ENCODE peak calls at places on chromosomes 4 and X, in nine cellular contexts. F is GM12878, G is suprapubic skin, U is HCT116, I is transverse colon, V is breast epithelium, K is sigmoid colon, Q is upper lobe of left lung, O is endothelial cell of umbilical vein. E is an unnamed sample. For H3K4me1, the result is how much of the 10 kb centered on the place peaks cover.

GRCh38 chr4:187608001-187608421 is 387.6 kb upstream of the ZFP42 start:
- DNase-seq in F (no peak), G (no peak), U (no peak), I (no peak), V (no peak), K (no peak), Q (no peak), O (peak), E (no peak)

GRCh38 chrX:132425744-132426318 is 63.0 kb downstream of the MBNL3 start:
- DNase-seq in F (no peak), G (no peak), U (no peak), I (no peak), V (no peak), K (no peak), Q (no peak), O (no peak), E (no peak)

GRCh38 chrX:47191331-47191730 is 2.3 kb upstream of the UBA1 start:
- DNase-seq in F (no peak), G (no peak), U (peak), I (peak), V (no peak), K (no peak), Q (peak), O (peak), E (no peak)

GRCh38 chr4:153374471-153374870 is 30.0 kb downstream of the MND1 start:
- DNase-seq in F (no peak), G (no peak), U (no peak), I (no peak), V (no peak), K (no peak), Q (no peak), O (no peak), E (no peak)

GRCh38 chrX:103211012-103211715 is 3.7 kb upstream of the BEX4 start:
- DNase-seq in F (no peak), G (no peak), U (peak), I (peak), V (no peak), K (peak), Q (peak), O (peak), E (peak)

GRCh38 chrX:16144420-16144819 is 21.1 kb downstream of the GRPR start:
- DNase-seq in F (no peak), G (no peak), U (no peak), I (no peak), V (no peak), K (no peak), Q (no peak), O (no peak), E (no peak)

GRCh38 chr4:169203891-169204290 is 66.9 kb downstream of the SH3RF1 start:
- DNase-seq in F (no peak), G (no peak), U (no peak), I (no peak), V (no peak), K (no peak), Q (no peak), O (no peak), E (no peak)

GRCh38 chrX:32741910-32742309 is 469.4 kb downstream of the DMD start:
- DNase-seq in F (no peak), G (no peak), U (no peak), I (no peak), V (no peak), K (no peak), Q (no peak), O (no peak), E (no peak)

GRCh38 chrX:38654302-38654701 is 93.0 kb downstream of the TSPAN7 start:
- DNase-seq in F (no peak), G (no peak), U (peak), I (no peak), V (no peak), K (no peak), Q (no peak), O (peak), E (no peak)

GRCh38 chrX:63350551-63350950 is 581 bp downstream of the SPIN4 start:
- DNase-seq in F (peak), G (no peak), U (no peak), I (peak), V (no peak), K (no peak), Q (peak), O (peak), E (peak)

GRCh38 chrX:134186362-134187121 is 50.4 kb upstream of the CCDC160 start:
- DNase-seq in F (peak), G (no peak), U (no peak), I (peak), V (no peak), K (no peak), Q (no peak), O (no peak), E (no peak)

GRCh38 chr4:82450966-82451755 is 20.8 kb downstream of the ENOPH1 start:
- DNase-seq in F (no peak), G (no peak), U (no peak), I (no peak), V (no peak), K (no peak), Q (no peak), O (no peak), E (no peak)

GRCh38 chr4:172018358-172018757 is 205.2 kb downstream of the GALNTL6 start:
- DNase-seq in F (no peak), G (no peak), U (no peak), I (no peak), V (no peak), K (no peak), Q (no peak), O (no peak), E (no peak)

GRCh38 chrX:119502727-119503483 is 34.7 kb downstream of the SLC25A5 start:
- DNase-seq in F (no peak), G (peak), U (no peak), I (peak), V (peak), K (peak), Q (peak), O (peak), E (peak)

GRCh38 chr4:54784188-54784671 is 126.5 kb downstream of the KIT start:
- DNase-seq in F (no peak), G (peak), U (no peak), I (peak), V (peak), K (peak), Q (peak), O (no peak), E (peak)

DNA sequence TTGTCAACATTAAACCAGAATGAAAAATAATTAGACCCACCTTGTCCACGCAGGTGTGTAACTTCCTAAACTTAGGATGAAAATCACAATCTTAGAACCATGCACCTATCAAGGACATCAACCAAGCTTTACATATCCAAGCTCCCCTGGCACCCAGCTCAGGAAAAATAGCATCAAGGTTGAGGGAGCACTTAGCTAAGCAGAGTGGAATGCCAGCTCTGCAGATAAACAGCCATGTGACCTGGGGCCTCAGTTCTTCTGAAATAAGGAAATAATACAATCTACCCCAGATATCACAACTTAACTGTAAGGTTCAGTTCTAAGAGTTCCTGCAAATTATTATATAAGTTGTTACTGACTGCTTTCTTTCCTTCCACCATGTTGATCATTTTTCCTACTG is 64.7 kb downstream of the DHX15 start:
- DNase-seq in F (no peak), G (no peak), U (no peak), I (no peak), V (no peak), K (no peak), Q (no peak), O (peak), E (no peak)
- H3K4me1 ChIP-seq in F (under half), G (under half), U (under half), I (under half), V (under half), K (under half), Q (under half), O (under half), E (under half)

GRCh38 chr4:77862478-77863216 is at the start of gene MRPL1:
- DNase-seq in F (peak), G (peak), U (peak), I (peak), V (peak), K (peak), Q (peak), O (peak), E (peak)
- TF ChIP-seq POLR2A in F (peak), G (peak), U (peak), I (peak), V (peak), K (peak), Q (no peak), O (peak), E (peak)

DNA sequence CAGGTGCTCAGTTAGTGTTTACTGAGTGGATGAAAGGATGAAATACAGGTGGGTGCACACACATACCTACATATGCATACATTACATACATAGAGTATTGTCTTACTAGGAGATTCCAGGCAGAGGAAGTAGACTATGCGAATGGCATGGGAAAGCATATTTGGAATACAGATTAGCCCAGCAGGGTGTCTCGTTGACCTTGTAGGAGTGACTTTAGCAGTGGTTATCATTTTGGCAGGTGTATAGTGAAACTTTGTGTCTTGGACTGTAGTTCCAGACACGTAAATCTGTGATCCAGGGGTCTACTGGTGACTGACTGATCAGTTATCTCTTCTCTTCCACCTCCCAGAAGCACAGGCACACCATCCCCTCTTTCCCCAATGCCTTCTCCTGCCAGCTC is 86.3 kb downstream of the KLHL8 start:
- DNase-seq in F (no peak), G (no peak), U (no peak), I (no peak), V (no peak), K (no peak), Q (no peak), O (no peak), E (no peak)
- TF ChIP-seq POLR2AphosphoS5 in F (no peak), G (no peak), U (no peak), I (no peak), V (no peak), K (no peak), Q (no peak), O (no peak), E (no peak)

GRCh38 chr4:94446386-94446785 is 5.4 kb upstream of the PDLIM5 start:
- DNase-seq in F (no peak), G (no peak), U (no peak), I (no peak), V (no peak), K (no peak), Q (no peak), O (no peak), E (no peak)
- H3K4me1 ChIP-seq in F (under half), G (under half), U (under half), I (under half), V (under half), K (under half), Q (under half), O (under half), E (under half)

DNA sequence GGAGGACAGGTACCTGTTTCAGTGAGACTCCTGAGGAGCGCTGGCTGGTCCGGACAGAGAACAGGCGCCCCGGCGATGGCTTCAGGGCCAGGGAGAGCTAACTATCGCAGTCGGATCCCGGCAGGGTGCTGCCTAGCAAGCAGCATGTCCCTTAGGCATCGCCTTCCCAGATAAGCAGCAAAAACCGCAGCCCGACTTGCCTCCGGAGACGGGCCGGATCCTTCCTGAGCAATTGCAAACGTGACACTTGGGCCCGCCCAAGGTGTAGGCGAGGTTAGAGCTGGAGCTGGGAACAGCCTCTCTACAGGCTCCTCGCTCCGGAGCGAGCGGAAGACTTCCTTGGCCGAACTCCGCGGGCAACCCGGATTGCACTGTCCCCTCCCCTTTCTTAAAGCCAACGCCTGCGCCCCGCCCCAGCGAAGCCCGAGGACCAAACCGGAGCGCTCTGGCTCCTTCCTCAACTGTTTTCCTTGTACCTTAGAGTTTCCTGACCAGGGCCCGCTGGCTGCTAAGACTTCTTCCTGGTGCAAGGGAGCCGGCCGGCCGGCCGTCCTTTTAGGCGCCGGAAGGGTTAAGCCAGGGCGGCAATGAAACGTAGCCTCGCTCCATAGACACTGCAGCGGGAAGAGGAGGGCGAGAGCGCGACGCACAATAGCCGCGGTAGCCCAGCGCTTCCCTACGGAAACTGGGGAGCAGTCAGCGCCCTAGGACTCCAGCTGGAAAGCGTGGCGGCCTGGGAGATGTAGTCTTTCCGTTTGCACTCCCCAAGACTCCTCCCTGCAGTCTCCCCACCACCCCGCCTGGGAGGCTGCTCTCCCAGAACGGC is at the start of gene OPHN1:
- DNase-seq in F (no peak), G (peak), U (peak), I (peak), V (peak), K (peak), Q (peak), O (peak), E (peak)
- TF ChIP-seq POLR2A in F (no peak), G (no peak), U (no peak), I (peak), V (no peak), K (peak), Q (no peak), O (peak), E (peak)

GRCh38 chr4:159267940-159268327 is 165.1 kb downstream of the RAPGEF2 start:
- DNase-seq in F (no peak), G (no peak), U (no peak), I (no peak), V (no peak), K (no peak), Q (no peak), O (no peak), E (no peak)

GRCh38 chr4:159267023-159267939 is 164.4 kb downstream of the RAPGEF2 start:
- DNase-seq in F (no peak), G (no peak), U (no peak), I (no peak), V (no peak), K (no peak), Q (no peak), O (peak), E (no peak)

GRCh38 chr4:159268607-159269006 is 165.7 kb downstream of the RAPGEF2 start:
- DNase-seq in F (no peak), G (no peak), U (no peak), I (no peak), V (no peak), K (no peak), Q (no peak), O (no peak), E (no peak)

GRCh38 chr4:159269956-159270355 is 167.1 kb downstream of the RAPGEF2 start:
- DNase-seq in F (no peak), G (no peak), U (no peak), I (no peak), V (no peak), K (no peak), Q (no peak), O (no peak), E (peak)

GRCh38 chr4:159269143-159269542 is 166.3 kb downstream of the RAPGEF2 start:
- DNase-seq in F (no peak), G (no peak), U (no peak), I (no peak), V (no peak), K (no peak), Q (no peak), O (no peak), E (no peak)
- TF ChIP-seq POLR2AphosphoS5 in F (no peak), G (no peak), U (no peak), I (no peak), V (no peak), K (no peak), Q (no peak), O (no peak), E (no peak)

DNA sequence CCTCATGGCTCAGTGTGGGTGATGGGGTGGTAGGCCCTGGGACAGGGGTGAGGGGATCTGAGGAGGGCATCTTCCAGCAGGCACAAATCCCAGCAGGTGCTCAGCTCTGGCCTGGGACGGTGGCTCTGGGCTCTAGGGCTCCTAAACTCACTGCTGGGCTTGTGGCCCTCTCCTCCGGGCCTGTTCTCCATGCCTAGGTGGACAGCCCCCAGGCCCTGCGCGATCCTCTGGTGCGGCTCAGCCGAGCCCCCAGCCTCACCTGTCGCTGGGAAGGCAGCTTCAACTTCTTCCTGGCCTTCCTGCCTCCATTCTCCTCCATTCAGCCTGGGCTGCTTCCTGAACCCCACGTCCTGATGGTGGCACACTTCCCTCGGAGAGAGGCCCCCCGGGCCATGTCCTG is 19.3 kb upstream of the FGFR3 start:
- DNase-seq in F (no peak), G (no peak), U (no peak), I (no peak), V (no peak), K (no peak), Q (no peak), O (no peak), E (no peak)
- H3K4me1 ChIP-seq in F (under half), G (half or more), U (under half), I (under half), V (under half), K (under half), Q (under half), O (under half), E (under half)

E was measured in prostate gland.